ENCODE peak calls at places on chromosomes 16 and 17, in six cellular contexts. D is fibroblast of lung, H is body of pancreas, L is cardiac fibroblast, C is fibroblast of the aortic adventitia, W is astrocyte of the spinal cord. E is an unnamed sample.

GRCh38 chr17:4409659-4410058 is 24.1 kb upstream of the SPNS3 start:
- DNase-seq in D (no peak), H (no peak), L (peak; percentile 11), C (peak; percentile 22), W (no peak), E (no peak)

GRCh38 chr17:77666881-77667395 is 291.6 kb upstream of the TNRC6C start:
- DNase-seq in D (no peak), H (no peak), L (no peak), C (no peak), W (no peak), E (no peak)

GRCh38 chr17:56172517-56172982 is 19.3 kb downstream of the ANKFN1 start:
- DNase-seq in D (no peak), H (no peak), L (no peak), C (no peak), W (no peak), E (peak; percentile 43)

GRCh38 chr17:69059458-69060205 is 1.1 kb downstream of the ABCA9 start:
- DNase-seq in D (no peak), H (no peak), L (peak; percentile 60), C (peak; percentile 79), W (peak; percentile 59), E (no peak)

GRCh38 chr16:21622545-21622944 is 23.2 kb downstream of the METTL9 start:
- DNase-seq in D (no peak), H (no peak), L (no peak), C (no peak), W (no peak), E (no peak)

GRCh38 chr17:35728551-35728950 is 2.9 kb upstream of the RASL10B start:
- DNase-seq in D (no peak), H (no peak), L (no peak), C (no peak), W (no peak), E (no peak)

GRCh38 chr17:66306413-66306812 is 4.0 kb downstream of the PRKCA start:
- DNase-seq in D (peak; percentile 70), H (no peak), L (peak; percentile 79), C (no peak), W (peak; percentile 47), E (peak; percentile 68)

GRCh38 chr16:78800535-78800934 is 701.1 kb downstream of the WWOX start:
- DNase-seq in D (no peak), H (no peak), L (no peak), C (no peak), W (no peak), E (no peak)

GRCh38 chr16:56625943-56626654 is 518 bp downstream of the MT1E start:
- DNase-seq in D (peak; percentile 90), H (peak; percentile 87), L (peak; percentile 85), C (peak; percentile 90), W (peak; percentile 86), E (peak; percentile 76)

GRCh38 chr17:41772218-41772585 is 14.3 kb downstream of the JUP start:
- DNase-seq in D (no peak), H (peak; percentile 80), L (no peak), C (no peak), W (no peak), E (no peak)

GRCh38 chr17:19753049-19753444 is 4.9 kb upstream of the ALDH3A1 start:
- DNase-seq in D (peak; percentile 87), H (peak; percentile 40), L (peak; percentile 77), C (peak; percentile 69), W (peak; percentile 80), E (peak; percentile 65)

GRCh38 chr16:54787045-54787444 is 143.6 kb upstream of the IRX5 start:
- DNase-seq in D (no peak), H (no peak), L (no peak), C (no peak), W (no peak), E (no peak)
- TF ChIP-seq CTCF in D (no peak), H (no peak), L (no peak), C (no peak), W (no peak), E (no peak)

GRCh38 chr16:63719926-63720325 is 1401.9 kb downstream of the CDH11 start:
- DNase-seq in D (no peak), H (no peak), L (no peak), C (no peak), W (no peak), E (no peak)

GRCh38 chr16:63714876-63715275 is 1407.0 kb downstream of the CDH11 start:
- DNase-seq in D (no peak), H (no peak), L (no peak), C (no peak), W (no peak), E (no peak)

GRCh38 chr16:63720848-63721247 is 1401.0 kb downstream of the CDH11 start:
- DNase-seq in D (no peak), H (no peak), L (no peak), C (no peak), W (no peak), E (no peak)
- TF ChIP-seq CTCF in D (no peak), H (no peak), L (peak; percentile 7), C (peak; percentile 3), W (no peak), E (no peak)

DNA sequence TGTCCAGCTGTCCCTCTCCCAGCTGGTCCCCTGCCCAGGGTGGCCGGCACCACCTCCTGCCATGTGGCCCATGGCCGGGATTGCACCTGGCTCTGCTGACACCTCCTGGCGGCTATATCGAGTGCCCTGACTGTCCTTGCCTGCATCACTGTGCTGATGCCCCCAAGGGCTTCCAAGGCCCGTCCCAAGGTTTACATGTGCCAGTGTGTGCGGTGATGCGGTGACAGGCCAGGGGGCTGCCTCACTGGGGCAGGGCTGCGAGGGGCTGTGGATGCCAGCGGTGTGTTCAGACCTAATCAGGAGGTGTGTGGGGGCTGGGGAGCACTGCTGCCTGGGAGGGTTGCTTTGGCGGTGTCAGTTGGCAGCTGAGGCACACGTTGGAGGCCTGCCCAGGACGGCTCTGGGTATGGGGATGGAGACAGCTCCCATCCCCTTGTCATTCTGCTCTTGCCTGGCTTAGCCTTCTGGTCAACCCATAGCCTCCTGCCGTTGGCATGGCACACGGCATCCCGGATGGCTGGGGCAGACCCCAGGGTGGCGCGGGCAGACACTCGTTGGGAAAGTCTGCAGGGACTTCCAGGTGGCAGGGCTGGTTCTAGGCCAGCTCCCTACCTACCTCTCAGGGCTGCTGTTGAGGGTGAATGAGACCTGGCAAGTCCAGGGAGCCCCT is 5.5 kb downstream of the MAP2K3 start:
- DNase-seq in D (no peak), H (peak; percentile 56), L (no peak), C (peak; percentile 24), W (no peak), E (no peak)
- TF ChIP-seq CTCF in D (no peak), H (no peak), L (no peak), C (no peak), W (no peak), E (peak; percentile 29)

GRCh38 chr16:88287219-88287618 is 95.5 kb upstream of the ZNF469 start:
- DNase-seq in D (peak; percentile 27), H (no peak), L (peak; percentile 70), C (peak; percentile 16), W (no peak), E (no peak)
- TF ChIP-seq CTCF in D (peak; percentile 44), H (peak; percentile 46), L (peak; percentile 91), C (peak; percentile 56), W (peak; percentile 63), E (peak; percentile 83)

DNA sequence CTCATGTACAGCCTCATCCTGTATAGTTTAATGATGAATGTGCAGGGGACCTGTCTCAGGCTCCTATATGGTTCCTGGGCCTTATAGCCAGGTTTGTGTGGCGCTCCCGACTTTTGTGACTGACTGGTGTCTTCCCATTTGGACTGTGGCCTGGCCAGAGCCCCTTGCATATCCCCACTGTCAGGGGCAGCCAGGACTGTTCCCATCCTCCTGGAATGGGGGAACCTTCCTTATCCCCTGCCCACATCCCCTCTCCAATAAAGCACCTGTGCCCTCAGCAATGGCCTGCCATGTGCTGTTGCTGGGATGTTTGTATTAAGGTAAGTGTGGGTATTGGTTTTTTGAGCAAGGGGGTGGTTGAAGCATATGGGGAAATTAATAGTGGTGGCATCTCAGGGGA is 2.6 kb downstream of the B3GNT9 start:
- DNase-seq in D (no peak), H (no peak), L (no peak), C (no peak), W (no peak), E (no peak)
- TF ChIP-seq CTCF in D (no peak), H (no peak), L (no peak), C (no peak), W (no peak), E (no peak)

GRCh38 chr17:9120471-9120870 is 99.2 kb downstream of the NTN1 start:
- DNase-seq in D (no peak), H (no peak), L (no peak), C (no peak), W (no peak), E (no peak)
- TF ChIP-seq CTCF in D (peak; percentile 18), H (no peak), L (peak; percentile 11), C (no peak), W (no peak), E (no peak)

GRCh38 chr17:29383687-29384086 is 6.5 kb upstream of the TAOK1 start:
- DNase-seq in D (peak; percentile 27), H (no peak), L (peak; percentile 58), C (no peak), W (no peak), E (peak; percentile 71)

GRCh38 chr17:29386760-29387159 is 3.4 kb upstream of the TAOK1 start:
- DNase-seq in D (no peak), H (no peak), L (no peak), C (no peak), W (no peak), E (no peak)

GRCh38 chr17:29388937-29389336 is 1.2 kb upstream of the TAOK1 start:
- DNase-seq in D (no peak), H (no peak), L (no peak), C (no peak), W (no peak), E (no peak)

GRCh38 chr17:29389994-29390855 is at the start of gene TAOK1:
- DNase-seq in D (peak; percentile 95), H (peak; percentile 99), L (peak; percentile 99), C (peak; percentile 97), W (peak; percentile 98), E (peak; percentile 98)

GRCh38 chr17:29384901-29385300 is 5.3 kb upstream of the TAOK1 start:
- DNase-seq in D (no peak), H (no peak), L (peak; percentile 21), C (no peak), W (no peak), E (no peak)
- TF ChIP-seq CTCF in D (no peak), H (no peak), L (no peak), C (no peak), W (no peak), E (no peak)

E was measured in HFFc6.